ENCODE peak calls at places on chromosomes 3 and 15, in seven cellular contexts. G is adrenal gland, H is stomach, M is transverse colon, Q is heart left ventricle, L is gastrocnemius medialis, W is uterus. T is an unnamed sample. For H3K27me3, the result is how much of the 10 kb centered on the place peaks cover.

GRCh38 chr3:54888162-54888561 is 39.7 kb downstream of the LRTM1 start:
- DNase-seq in G (no peak), H (no peak), M (no peak), Q (no peak), L (no peak), W (no peak), T (no peak)

GRCh38 chr15:64096486-64097431 is 977 bp downstream of the SNX1 start:
- DNase-seq in G (no peak), H (no peak), M (no peak), Q (peak), L (no peak), W (no peak), T (no peak)

GRCh38 chr3:13286873-13287272 is 133.2 kb downstream of the NUP210 start:
- DNase-seq in G (no peak), H (no peak), M (no peak), Q (no peak), L (no peak), W (no peak), T (no peak)

GRCh38 chr3:138180375-138181029 is 5.8 kb upstream of the DBR1 start:
- DNase-seq in G (no peak), H (no peak), M (peak), Q (no peak), L (no peak), W (no peak), T (peak)

GRCh38 chr3:132726341-132726823 is 4.2 kb upstream of the NPHP3 start:
- DNase-seq in G (no peak), H (no peak), M (no peak), Q (no peak), L (no peak), W (no peak), T (no peak)

GRCh38 chr3:127789051-127789450 is 33.3 kb downstream of the MGLL start:
- DNase-seq in G (no peak), H (no peak), M (no peak), Q (no peak), L (no peak), W (no peak), T (no peak)

GRCh38 chr15:67066041-67067021 is 929 bp downstream of the SMAD3 start:
- DNase-seq in G (peak), H (no peak), M (no peak), Q (no peak), L (no peak), W (peak), T (no peak)

GRCh38 chr3:89276116-89276515 is 168.7 kb downstream of the EPHA3 start:
- DNase-seq in G (no peak), H (no peak), M (no peak), Q (no peak), L (no peak), W (no peak), T (no peak)

GRCh38 chr3:191236635-191237034 is 37.6 kb downstream of the OSTN start:
- DNase-seq in G (no peak), H (no peak), M (no peak), Q (no peak), L (no peak), W (no peak), T (no peak)

GRCh38 chr3:25441234-25441856 is 13.3 kb downstream of the RARB start:
- DNase-seq in G (no peak), H (no peak), M (peak), Q (no peak), L (no peak), W (no peak), T (no peak)

GRCh38 chr3:160134454-160134853 is 90.8 kb upstream of the C3orf80 start:
- DNase-seq in G (no peak), H (no peak), M (no peak), Q (no peak), L (no peak), W (no peak), T (no peak)

GRCh38 chr3:54120657-54121403 is 1.5 kb upstream of the CACNA2D3 start:
- DNase-seq in G (peak), H (peak), M (no peak), Q (no peak), L (no peak), W (no peak), T (no peak)

GRCh38 chr3:150848864-150849263 is 56.4 kb downstream of the MINDY4B start:
- DNase-seq in G (no peak), H (no peak), M (no peak), Q (no peak), L (no peak), W (no peak), T (no peak)

GRCh38 chr3:180631317-180631716 is 29.4 kb downstream of the TTC14 start:
- DNase-seq in G (no peak), H (no peak), M (no peak), Q (no peak), L (no peak), W (no peak), T (no peak)

GRCh38 chr3:16060945-16061344 is 113.5 kb upstream of the GALNT15 start:
- DNase-seq in G (peak), H (no peak), M (no peak), Q (peak), L (peak), W (peak), T (no peak)

GRCh38 chr3:113245775-113246174 is 34.4 kb downstream of the BOC start:
- DNase-seq in G (no peak), H (no peak), M (no peak), Q (peak), L (peak), W (no peak), T (no peak)

GRCh38 chr3:126021224-126021623 is 52.2 kb downstream of the ROPN1B start:
- DNase-seq in G (no peak), H (no peak), M (no peak), Q (no peak), L (no peak), W (peak), T (no peak)

GRCh38 chr3:171293142-171293782 is 166.9 kb downstream of the TNIK start:
- DNase-seq in G (no peak), H (no peak), M (no peak), Q (no peak), L (no peak), W (no peak), T (no peak)

GRCh38 chr3:141412936-141413354 is 44.6 kb downstream of the ZBTB38 start:
- DNase-seq in G (peak), H (peak), M (peak), Q (peak), L (peak), W (peak), T (peak)

GRCh38 chr15:27863000-27863399 is 236.1 kb downstream of the OCA2 start:
- DNase-seq in G (no peak), H (no peak), M (no peak), Q (no peak), L (no peak), W (no peak), T (no peak)

GRCh38 chr3:149390316-149390715 is 12.9 kb upstream of the TM4SF1 start:
- DNase-seq in G (no peak), H (no peak), M (no peak), Q (no peak), L (no peak), W (no peak), T (no peak)

GRCh38 chr15:43509923-43510229 is 7.5 kb upstream of the MAP1A start:
- DNase-seq in G (no peak), H (no peak), M (no peak), Q (no peak), L (no peak), W (no peak), T (no peak)

GRCh38 chr15:68699124-68699880 is 120.5 kb downstream of the CORO2B start:
- DNase-seq in G (no peak), H (no peak), M (no peak), Q (no peak), L (no peak), W (no peak), T (no peak)

GRCh38 chr15:41231536-41231935 is 468 bp downstream of the CHP1 start:
- DNase-seq in G (no peak), H (no peak), M (no peak), Q (no peak), L (no peak), W (no peak), T (no peak)

GRCh38 chr3:183359036-183359435 is 69.4 kb downstream of the MCF2L2 start:
- DNase-seq in G (no peak), H (no peak), M (no peak), Q (no peak), L (no peak), W (no peak), T (no peak)

GRCh38 chr15:89576417-89576773 is 1.1 kb downstream of the TICRR start:
- DNase-seq in G (no peak), H (no peak), M (no peak), Q (no peak), L (no peak), W (no peak), T (no peak)

GRCh38 chr15:89654847-89655805 is at the start of gene KIF7:
- DNase-seq in G (no peak), H (peak), M (no peak), Q (no peak), L (no peak), W (peak), T (no peak)

GRCh38 chr3:124316034-124316287 is 324.0 kb upstream of the ROPN1 start:
- DNase-seq in G (no peak), H (no peak), M (no peak), Q (no peak), L (no peak), W (no peak), T (no peak)

GRCh38 chr3:37458162-37458895 is 283.9 kb upstream of the LRRFIP2 start:
- DNase-seq in G (peak), H (no peak), M (no peak), Q (peak), L (peak), W (peak), T (no peak)

GRCh38 chr3:54146383-54147239 is 24.3 kb downstream of the CACNA2D3 start:
- DNase-seq in G (peak), H (peak), M (peak), Q (peak), L (peak), W (no peak), T (peak)

GRCh38 chr3:112813723-112814171 is 32.9 kb downstream of the CD200R1L start:
- DNase-seq in G (no peak), H (no peak), M (no peak), Q (no peak), L (peak), W (no peak), T (no peak)

GRCh38 chr15:74873756-74874424 is 725 bp upstream of the SCAMP2 start:
- DNase-seq in G (no peak), H (no peak), M (peak), Q (no peak), L (no peak), W (peak), T (peak)

GRCh38 chr3:17431004-17431403 is 311.4 kb downstream of the TBC1D5 start:
- DNase-seq in G (no peak), H (no peak), M (no peak), Q (no peak), L (no peak), W (no peak), T (no peak)

GRCh38 chr3:63914312-63914711 is 2.1 kb upstream of the SCAANT1 start:
- DNase-seq in G (no peak), H (peak), M (peak), Q (no peak), L (no peak), W (peak), T (peak)

GRCh38 chr3:196431193-196432136 is 762 bp downstream of the UBXN7 start:
- DNase-seq in G (peak), H (no peak), M (peak), Q (peak), L (no peak), W (peak), T (no peak)

DNA sequence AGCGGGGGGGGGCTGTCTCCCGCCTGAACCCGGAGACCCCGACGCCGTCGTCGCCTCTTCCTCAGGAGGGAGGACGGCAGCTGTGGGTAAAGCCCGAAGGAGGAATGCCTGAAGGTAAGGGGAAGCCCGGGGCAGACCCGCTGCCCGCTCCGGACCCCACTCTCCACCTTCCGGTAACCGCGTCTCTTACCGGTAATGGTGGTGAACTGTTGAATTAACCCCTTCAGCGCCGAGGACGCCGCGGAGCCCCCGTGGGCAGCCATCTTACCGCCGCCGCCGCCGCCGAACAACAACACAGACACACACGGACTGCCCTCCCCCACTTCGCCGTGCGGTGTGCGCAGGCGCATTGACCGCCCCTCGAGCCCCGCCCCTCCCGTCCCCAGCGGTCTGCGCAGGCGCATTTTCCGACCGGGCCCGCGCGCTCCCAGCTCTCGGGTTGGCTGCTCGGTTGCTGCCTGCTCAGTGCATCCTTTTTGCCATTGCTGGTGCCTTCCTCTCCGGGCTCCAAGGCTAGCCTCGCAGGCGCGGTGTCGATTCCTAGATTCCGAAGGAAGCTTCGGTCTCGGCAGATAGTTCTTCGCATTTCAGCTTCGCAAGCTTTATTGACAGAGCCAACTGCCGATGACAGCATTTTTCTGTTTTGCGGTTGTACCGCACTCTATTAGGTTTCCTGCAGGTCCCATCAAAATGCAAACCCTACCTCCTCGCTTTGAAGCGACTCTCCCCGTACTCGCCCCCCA is at the start of gene UBXN7:
- DNase-seq in G (peak), H (peak), M (peak), Q (peak), L (peak), W (peak), T (peak)
- TF ChIP-seq POLR2A in G (peak), H (no peak), M (peak), Q (no peak), L (peak), W (peak), T (peak)

DNA sequence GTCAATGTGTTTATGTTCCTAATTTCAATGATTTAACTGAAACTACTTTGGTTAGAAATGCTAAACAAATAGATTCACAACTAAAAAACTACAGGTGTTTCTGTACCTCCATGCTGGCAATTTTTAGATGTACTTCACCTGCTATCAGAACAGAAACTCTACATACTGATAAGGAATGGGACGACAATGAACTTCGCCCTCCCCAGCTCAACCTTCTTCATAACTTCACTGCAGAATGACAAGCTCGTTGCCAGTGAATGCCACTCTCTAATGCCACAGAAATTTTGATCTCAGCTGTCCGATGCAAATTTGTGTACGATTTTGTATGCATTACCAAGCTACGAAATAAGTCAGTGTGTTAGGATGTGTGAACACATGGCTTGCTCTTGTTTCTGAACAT is 133.4 kb downstream of the FOXP1 start:
- DNase-seq in G (no peak), H (no peak), M (peak), Q (no peak), L (no peak), W (no peak), T (no peak)
- H3K27me3 ChIP-seq in G (under half), H (under half), M (under half), Q (under half), L (under half), W (under half), T (under half)

GRCh38 chr3:42090973-42091731 is at the start of gene TRAK1:
- DNase-seq in G (no peak), H (no peak), M (no peak), Q (peak), L (peak), W (peak), T (no peak)
- TF ChIP-seq POLR2A in G (no peak), H (no peak), M (no peak), Q (no peak), L (no peak), W (no peak), T (no peak)

DNA sequence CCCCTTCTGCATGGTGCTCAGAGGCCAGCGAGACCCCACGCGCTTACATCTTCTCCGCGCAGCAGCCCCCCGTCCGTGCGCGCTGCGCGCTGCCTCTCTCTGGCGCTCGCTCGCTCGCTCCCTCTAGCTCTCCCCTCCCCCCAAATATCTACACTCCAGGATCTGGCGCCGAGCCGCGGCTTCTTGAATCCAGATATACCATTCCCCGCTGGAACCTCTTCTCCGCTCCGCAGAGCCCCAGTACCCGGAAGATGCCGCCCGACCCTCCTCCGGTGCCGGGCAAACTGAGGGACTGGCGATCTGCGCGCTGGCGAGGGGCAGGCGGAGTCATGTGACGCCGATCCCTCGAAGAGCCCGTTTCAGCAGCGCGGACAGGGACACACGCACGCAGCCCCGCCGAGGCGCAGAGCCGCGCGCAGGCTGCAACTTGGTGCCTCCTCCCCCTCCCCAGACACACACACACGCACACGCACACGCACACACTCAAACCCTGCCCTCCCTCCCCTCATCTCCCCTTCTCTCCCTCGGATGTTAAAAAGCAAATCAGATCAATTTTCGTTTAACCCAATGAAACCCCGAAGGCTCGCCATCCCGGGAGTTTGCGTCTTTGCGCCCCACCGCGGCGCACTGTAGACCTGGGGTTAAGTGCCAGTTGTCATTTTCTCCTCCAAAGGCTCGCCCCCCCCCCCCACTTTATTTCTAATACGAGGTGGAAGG is at the start of gene RASGRF1:
- DNase-seq in G (no peak), H (no peak), M (no peak), Q (no peak), L (no peak), W (no peak), T (no peak)
- H3K27me3 ChIP-seq in G (half or more), H (half or more), M (half or more), Q (half or more), L (half or more), W (under half), T (under half)

GRCh38 chr3:187000711-187001151 is 70.4 kb downstream of the ST6GAL1 start:
- DNase-seq in G (no peak), H (no peak), M (peak), Q (no peak), L (no peak), W (no peak), T (no peak)
- TF ChIP-seq POLR2A in G (no peak), H (no peak), M (no peak), Q (no peak), L (no peak), W (no peak), T (no peak)

DNA sequence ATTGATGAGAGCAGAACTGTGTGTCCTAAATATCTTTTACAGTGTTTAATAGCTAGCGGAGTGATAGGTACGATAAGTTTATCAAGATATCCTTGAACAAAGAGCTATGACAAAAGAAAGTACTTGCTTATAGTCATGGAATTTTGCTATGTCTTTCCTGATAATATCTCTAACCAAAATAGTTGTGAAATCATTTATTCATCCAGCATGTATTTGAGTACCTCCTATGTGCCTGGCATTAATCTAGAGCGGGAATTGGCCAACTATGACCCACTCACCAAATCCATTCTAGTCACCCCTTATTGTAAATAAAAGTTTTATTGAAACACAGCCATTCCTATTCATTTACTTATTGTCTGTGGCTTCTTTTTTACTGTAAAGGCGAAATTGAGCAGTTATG is 46.6 kb downstream of the ZFAND6 start:
- DNase-seq in G (no peak), H (no peak), M (no peak), Q (no peak), L (no peak), W (no peak), T (no peak)
- H3K27me3 ChIP-seq in G (under half), H (under half), M (under half), Q (under half), L (under half), W (under half), T (under half)

GRCh38 chr3:71063768-71064287 is 519.7 kb downstream of the FOXP1 start:
- DNase-seq in G (peak), H (no peak), M (no peak), Q (peak), L (no peak), W (peak), T (peak)
- TF ChIP-seq POLR2A in G (no peak), H (no peak), M (no peak), Q (no peak), L (no peak), W (no peak), T (no peak)